ENCODE peak calls at places on chromosomes 7 and 10, in ten cellular contexts. G, N, Y, J, U, O, S, D, W and P are unnamed samples.

GRCh38 chr7:54995631-54996340 is 23.0 kb upstream of the EGFR start:
- DNase-seq in W (peak), S (peak), D (no peak), J (peak), N (peak), G (no peak), O (no peak), Y (peak), U (peak), P (no peak)

GRCh38 chr7:36277247-36277542 is 112.5 kb upstream of the ANLN start:
- DNase-seq in Y (no peak), U (no peak), J (no peak), S (no peak), G (no peak), D (no peak), O (no peak), W (no peak), N (no peak), P (no peak)

GRCh38 chr7:111098011-111098925 is 7.3 kb downstream of the LRRN3 start:
- DNase-seq in D (no peak), G (peak), Y (peak), S (peak), W (peak), N (no peak), U (peak), J (no peak), O (no peak), P (no peak)

GRCh38 chr10:58827381-58827780 is 314.7 kb downstream of the BICC1 start:
- DNase-seq in D (no peak), O (no peak), G (no peak), N (no peak), W (no peak), J (no peak), U (no peak), S (no peak), Y (peak), P (no peak)

GRCh38 chr7:155988421-155988820 is 176.2 kb upstream of the SHH start:
- DNase-seq in D (no peak), O (no peak), G (no peak), J (no peak), N (no peak), S (no peak), U (no peak), W (no peak), Y (no peak), P (no peak)

GRCh38 chr10:35347899-35348608 is 11.7 kb downstream of the CCNY start:
- DNase-seq in G (no peak), W (no peak), N (no peak), J (no peak), U (no peak), O (no peak), S (no peak), Y (no peak), D (no peak), P (no peak)

GRCh38 chr10:61793760-61794713 is 107.5 kb upstream of the ARID5B start:
- DNase-seq in J (no peak), D (no peak), U (no peak), W (no peak), N (no peak), S (no peak), G (no peak), Y (peak), O (no peak), P (no peak)

GRCh38 chr7:121429803-121430202 is 33.7 kb upstream of the FAM3C start:
- DNase-seq in U (no peak), N (no peak), G (no peak), Y (no peak), D (no peak), J (no peak), O (no peak), W (no peak), S (no peak), P (no peak)

GRCh38 chr10:30158325-30158960 is 99.1 kb upstream of the JCAD start:
- DNase-seq in U (no peak), W (no peak), J (no peak), G (no peak), S (no peak), O (no peak), D (no peak), N (peak), Y (peak), P (no peak)